ENCODE peak calls at places on chromosomes 4 and X, in seven cellular contexts. One of them, this sample, is unnamed. For H3K4me1, the result is how much of the 10 kb centered on the place peaks cover.

GRCh38 chrX:3609800-3610199 is 103.6 kb downstream of the PRKX start:
- DNase-seq in transverse colon: no peak
- DNase-seq in A549: no peak
- DNase-seq in tibial nerve: no peak
- DNase-seq in suprapubic skin: no peak
- DNase-seq in sigmoid colon: no peak
- DNase-seq in ovary: no peak
- DNase-seq in this sample: no peak

GRCh38 chrX:117808413-117808812 is 308.2 kb downstream of the KLHL13 start:
- DNase-seq in transverse colon: no peak
- DNase-seq in A549: no peak
- DNase-seq in tibial nerve: no peak
- DNase-seq in suprapubic skin: no peak
- DNase-seq in sigmoid colon: no peak
- DNase-seq in ovary: no peak
- DNase-seq in this sample: no peak

GRCh38 chr4:101960431-101960830 is 169.9 kb downstream of the BANK1 start:
- DNase-seq in transverse colon: no peak
- DNase-seq in A549: no peak
- DNase-seq in tibial nerve: no peak
- DNase-seq in suprapubic skin: no peak
- DNase-seq in sigmoid colon: no peak
- DNase-seq in ovary: no peak
- DNase-seq in this sample: no peak

GRCh38 chr4:48064349-48064748 is 47.8 kb downstream of the NIPAL1 start:
- DNase-seq in transverse colon: no peak
- DNase-seq in A549: no peak
- DNase-seq in tibial nerve: no peak
- DNase-seq in suprapubic skin: no peak
- DNase-seq in sigmoid colon: no peak
- DNase-seq in ovary: no peak
- DNase-seq in this sample: no peak

GRCh38 chrX:151981129-151981528 is 6.7 kb upstream of the GABRE start:
- DNase-seq in transverse colon: no peak
- DNase-seq in A549: no peak
- DNase-seq in tibial nerve: no peak
- DNase-seq in suprapubic skin: no peak
- DNase-seq in sigmoid colon: no peak
- DNase-seq in ovary: no peak
- DNase-seq in this sample: no peak

GRCh38 chrX:41734530-41734929 is 10.5 kb downstream of the GPR82 start:
- DNase-seq in transverse colon: no peak
- DNase-seq in A549: peak
- DNase-seq in tibial nerve: no peak
- DNase-seq in suprapubic skin: no peak
- DNase-seq in sigmoid colon: no peak
- DNase-seq in ovary: no peak
- DNase-seq in this sample: no peak

GRCh38 chrX:26581086-26581485 is 365.1 kb downstream of the MAGEB5 start:
- DNase-seq in transverse colon: no peak
- DNase-seq in A549: no peak
- DNase-seq in tibial nerve: no peak
- DNase-seq in suprapubic skin: no peak
- DNase-seq in sigmoid colon: no peak
- DNase-seq in ovary: no peak
- DNase-seq in this sample: no peak

GRCh38 chrX:69365349-69365748 is 138.8 kb upstream of the NALF2 start:
- DNase-seq in transverse colon: no peak
- DNase-seq in A549: no peak
- DNase-seq in tibial nerve: no peak
- DNase-seq in suprapubic skin: no peak
- DNase-seq in sigmoid colon: no peak
- DNase-seq in ovary: no peak
- DNase-seq in this sample: no peak

GRCh38 chr4:147724468-147725201 is 7.3 kb upstream of the ARHGAP10 start:
- DNase-seq in transverse colon: no peak
- DNase-seq in A549: no peak
- DNase-seq in tibial nerve: no peak
- DNase-seq in suprapubic skin: no peak
- DNase-seq in sigmoid colon: no peak
- DNase-seq in ovary: no peak
- DNase-seq in this sample: no peak

GRCh38 chr4:38815879-38816782 is 11.5 kb upstream of the TLR1 start:
- DNase-seq in transverse colon: no peak
- DNase-seq in A549: no peak
- DNase-seq in tibial nerve: no peak
- DNase-seq in suprapubic skin: no peak
- DNase-seq in sigmoid colon: no peak
- DNase-seq in ovary: no peak
- DNase-seq in this sample: no peak
- H3K4me1 ChIP-seq in transverse colon: under half
- H3K4me1 ChIP-seq in A549: under half
- H3K4me1 ChIP-seq in tibial nerve: under half
- H3K4me1 ChIP-seq in suprapubic skin: under half
- H3K4me1 ChIP-seq in sigmoid colon: under half
- H3K4me1 ChIP-seq in ovary: under half
- H3K4me1 ChIP-seq in this sample: under half

GRCh38 chr4:2818351-2818939 is 25.2 kb upstream of the ADD1 start:
- DNase-seq in transverse colon: no peak
- DNase-seq in A549: no peak
- DNase-seq in tibial nerve: no peak
- DNase-seq in suprapubic skin: no peak
- DNase-seq in sigmoid colon: no peak
- DNase-seq in ovary: no peak
- DNase-seq in this sample: no peak
- TF ChIP-seq EP300 in transverse colon: no peak
- TF ChIP-seq EP300 in A549: no peak
- TF ChIP-seq EP300 in tibial nerve: no peak
- TF ChIP-seq EP300 in suprapubic skin: no peak
- TF ChIP-seq EP300 in sigmoid colon: no peak
- TF ChIP-seq EP300 in ovary: no peak
- TF ChIP-seq EP300 in this sample: no peak

GRCh38 chr4:153489856-153490558 is 23.8 kb downstream of the TMEM131L start:
- DNase-seq in transverse colon: no peak
- DNase-seq in A549: no peak
- DNase-seq in tibial nerve: no peak
- DNase-seq in suprapubic skin: no peak
- DNase-seq in sigmoid colon: no peak
- DNase-seq in ovary: no peak
- DNase-seq in this sample: peak

GRCh38 chr4:153488006-153488718 is 22.0 kb downstream of the TMEM131L start:
- DNase-seq in transverse colon: peak
- DNase-seq in A549: no peak
- DNase-seq in tibial nerve: no peak
- DNase-seq in suprapubic skin: no peak
- DNase-seq in sigmoid colon: no peak
- DNase-seq in ovary: no peak
- DNase-seq in this sample: peak

GRCh38 chr4:153490985-153491483 is 24.9 kb downstream of the TMEM131L start:
- DNase-seq in transverse colon: no peak
- DNase-seq in A549: no peak
- DNase-seq in tibial nerve: no peak
- DNase-seq in suprapubic skin: no peak
- DNase-seq in sigmoid colon: no peak
- DNase-seq in ovary: no peak
- DNase-seq in this sample: no peak

GRCh38 chr4:153486281-153487151 is 20.4 kb downstream of the TMEM131L start:
- DNase-seq in transverse colon: no peak
- DNase-seq in A549: peak
- DNase-seq in tibial nerve: no peak
- DNase-seq in suprapubic skin: no peak
- DNase-seq in sigmoid colon: no peak
- DNase-seq in ovary: no peak
- DNase-seq in this sample: no peak

DNA sequence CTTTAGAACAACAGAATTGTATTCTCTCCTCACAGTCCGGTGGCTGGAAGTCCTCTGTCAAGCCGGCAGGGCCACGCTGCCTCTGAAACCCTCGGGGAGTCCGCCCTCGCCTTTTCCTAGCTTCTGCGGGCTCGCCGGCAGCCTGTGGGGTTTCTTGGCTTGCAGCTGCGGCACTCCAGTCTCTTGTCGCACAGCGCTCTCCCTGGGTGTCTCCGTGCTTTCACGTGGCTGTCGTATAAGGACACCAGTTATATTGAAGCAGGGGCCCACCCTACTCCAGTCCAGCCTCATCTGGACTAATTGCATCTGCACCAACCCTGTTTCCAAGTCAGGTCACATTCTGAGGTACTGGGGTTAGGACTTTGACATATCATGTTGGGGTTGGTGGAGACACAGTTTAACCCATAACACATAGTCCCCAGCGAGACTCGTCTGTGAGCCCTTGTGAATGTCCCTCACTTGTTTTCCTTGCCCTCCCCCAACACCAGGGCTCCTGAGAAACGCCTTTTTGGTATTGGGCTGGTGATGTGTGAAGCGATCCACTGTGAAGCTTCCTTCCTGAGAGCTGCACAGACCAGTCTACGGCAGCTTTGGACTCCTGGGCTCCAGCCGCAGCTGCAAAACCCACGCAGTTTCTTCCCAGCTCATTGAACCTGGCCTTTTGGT is 22.7 kb downstream of the TMEM131L start:
- DNase-seq in transverse colon: no peak
- DNase-seq in A549: no peak
- DNase-seq in tibial nerve: no peak
- DNase-seq in suprapubic skin: no peak
- DNase-seq in sigmoid colon: no peak
- DNase-seq in ovary: no peak
- DNase-seq in this sample: peak
- H3K4me1 ChIP-seq in transverse colon: under half
- H3K4me1 ChIP-seq in A549: under half
- H3K4me1 ChIP-seq in tibial nerve: under half
- H3K4me1 ChIP-seq in suprapubic skin: half or more
- H3K4me1 ChIP-seq in sigmoid colon: under half
- H3K4me1 ChIP-seq in ovary: under half
- H3K4me1 ChIP-seq in this sample: half or more

GRCh38 chr4:116397291-116397690 is 688.1 kb downstream of the TRAM1L1 start:
- DNase-seq in transverse colon: no peak
- DNase-seq in A549: no peak
- DNase-seq in tibial nerve: no peak
- DNase-seq in suprapubic skin: no peak
- DNase-seq in sigmoid colon: no peak
- DNase-seq in ovary: no peak
- DNase-seq in this sample: no peak
- TF ChIP-seq EP300 in transverse colon: no peak
- TF ChIP-seq EP300 in A549: no peak
- TF ChIP-seq EP300 in tibial nerve: no peak
- TF ChIP-seq EP300 in suprapubic skin: no peak
- TF ChIP-seq EP300 in sigmoid colon: no peak
- TF ChIP-seq EP300 in ovary: no peak
- TF ChIP-seq EP300 in this sample: no peak

GRCh38 chr4:118745357-118745756 is 60.2 kb downstream of the METTL14 start:
- DNase-seq in transverse colon: no peak
- DNase-seq in A549: no peak
- DNase-seq in tibial nerve: no peak
- DNase-seq in suprapubic skin: no peak
- DNase-seq in sigmoid colon: no peak
- DNase-seq in ovary: no peak
- DNase-seq in this sample: no peak
- H3K4me1 ChIP-seq in transverse colon: under half
- H3K4me1 ChIP-seq in A549: under half
- H3K4me1 ChIP-seq in tibial nerve: under half
- H3K4me1 ChIP-seq in suprapubic skin: under half
- H3K4me1 ChIP-seq in sigmoid colon: under half
- H3K4me1 ChIP-seq in ovary: under half
- H3K4me1 ChIP-seq in this sample: under half

DNA sequence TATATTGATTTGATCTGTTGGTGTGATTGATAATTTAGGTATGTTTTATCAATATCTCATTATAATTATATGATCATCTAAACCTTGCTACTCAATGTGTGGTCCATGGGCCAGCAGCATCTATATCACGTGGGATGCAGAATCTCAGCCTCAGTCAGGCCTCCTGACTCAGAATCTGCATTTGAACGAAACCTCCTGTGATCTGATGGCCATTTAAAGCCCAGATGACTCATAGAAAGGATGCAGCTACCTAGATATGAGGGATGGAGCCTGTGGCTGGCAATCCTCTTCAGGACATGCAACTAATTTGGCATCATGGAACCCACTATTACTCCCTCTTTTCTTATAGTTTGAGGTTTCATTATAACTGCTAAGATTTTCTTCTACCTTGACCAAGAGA is 11.3 kb upstream of the CHRNA9 start:
- DNase-seq in transverse colon: no peak
- DNase-seq in A549: no peak
- DNase-seq in tibial nerve: no peak
- DNase-seq in suprapubic skin: no peak
- DNase-seq in sigmoid colon: no peak
- DNase-seq in ovary: no peak
- DNase-seq in this sample: no peak
- TF ChIP-seq EP300 in transverse colon: no peak
- TF ChIP-seq EP300 in A549: no peak
- TF ChIP-seq EP300 in tibial nerve: no peak
- TF ChIP-seq EP300 in suprapubic skin: no peak
- TF ChIP-seq EP300 in sigmoid colon: no peak
- TF ChIP-seq EP300 in ovary: no peak
- TF ChIP-seq EP300 in this sample: no peak

DNA sequence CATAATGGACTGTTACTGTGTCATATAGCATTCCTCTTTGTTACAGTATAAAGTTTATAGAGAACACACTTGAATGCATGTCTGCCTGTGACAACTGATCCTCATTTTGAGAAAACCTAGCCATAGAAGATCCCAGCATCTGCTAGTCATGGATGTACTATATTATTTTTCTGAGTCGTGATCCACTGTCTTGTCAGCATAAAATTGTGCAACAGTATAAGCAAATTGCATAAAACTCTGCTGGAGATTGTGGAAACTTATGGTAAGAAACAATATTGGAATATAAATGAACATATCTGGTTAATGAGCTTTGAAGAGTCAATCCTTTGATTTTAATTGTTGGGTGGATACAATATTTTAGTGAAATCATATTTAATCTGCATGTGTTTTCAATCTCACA is 3.6 kb downstream of the NEIL3 start:
- DNase-seq in transverse colon: no peak
- DNase-seq in A549: no peak
- DNase-seq in tibial nerve: no peak
- DNase-seq in suprapubic skin: no peak
- DNase-seq in sigmoid colon: no peak
- DNase-seq in ovary: no peak
- DNase-seq in this sample: no peak
- H3K4me1 ChIP-seq in transverse colon: under half
- H3K4me1 ChIP-seq in A549: half or more
- H3K4me1 ChIP-seq in tibial nerve: under half
- H3K4me1 ChIP-seq in suprapubic skin: under half
- H3K4me1 ChIP-seq in sigmoid colon: under half
- H3K4me1 ChIP-seq in ovary: under half
- H3K4me1 ChIP-seq in this sample: under half

DNA sequence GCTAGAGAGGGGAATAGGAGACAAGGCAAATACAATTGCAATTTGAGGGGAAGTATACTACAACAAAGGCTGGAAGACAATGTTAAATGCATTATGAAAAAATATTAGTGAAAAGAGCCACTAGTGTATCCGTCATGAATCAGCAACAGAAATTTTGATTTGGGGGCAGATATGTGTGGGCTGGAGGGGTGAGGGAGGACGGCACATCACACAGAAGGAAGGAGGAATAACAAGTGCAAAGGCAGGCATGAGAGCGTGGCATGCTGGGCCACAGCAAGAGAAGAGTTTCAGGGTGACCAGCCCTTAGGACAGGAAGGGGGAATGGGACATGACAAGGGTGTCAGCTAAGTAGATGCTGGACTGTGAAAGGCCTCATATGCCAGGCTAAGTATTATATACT is 63.7 kb upstream of the NAP1L5 start:
- DNase-seq in transverse colon: no peak
- DNase-seq in A549: no peak
- DNase-seq in tibial nerve: no peak
- DNase-seq in suprapubic skin: no peak
- DNase-seq in sigmoid colon: no peak
- DNase-seq in ovary: no peak
- DNase-seq in this sample: no peak
- TF ChIP-seq EP300 in transverse colon: no peak
- TF ChIP-seq EP300 in A549: no peak
- TF ChIP-seq EP300 in tibial nerve: no peak
- TF ChIP-seq EP300 in suprapubic skin: no peak
- TF ChIP-seq EP300 in sigmoid colon: no peak
- TF ChIP-seq EP300 in ovary: no peak
- TF ChIP-seq EP300 in this sample: no peak

This sample was measured in esophagus muscularis mucosa.